ENCODE peak calls at places on chromosomes 12 and 14, in eight cellular contexts. P is foreskin fibroblast, L is cardiac muscle cell, C is lower leg skin, I is GM12865, F is fibroblast of lung, Y is A549, N is adipocyte. W is an unnamed sample.

GRCh38 chr12:42267408-42268190 is 29.6 kb upstream of the YAF2 start:
- DNase-seq in P (no peak), L (no peak), C (no peak), I (no peak), F (no peak), Y (no peak), N (no peak), W (no peak)

GRCh38 chr14:101004954-101005353 is 101.4 kb upstream of the RTL1 start:
- DNase-seq in P (peak), L (peak), C (peak), I (peak), F (peak), Y (no peak), N (peak), W (no peak)

GRCh38 chr14:68659021-68659931 is 133.6 kb downstream of the ZFP36L1 start:
- DNase-seq in P (peak), L (peak), C (peak), I (no peak), F (peak), Y (no peak), N (peak), W (no peak)

GRCh38 chr12:45605624-45606023 is 123.9 kb upstream of the ARID2 start:
- DNase-seq in P (no peak), L (no peak), C (no peak), I (no peak), F (no peak), Y (no peak), N (no peak), W (no peak)

GRCh38 chr12:116582610-116583009 is 23.4 kb downstream of the MAP1LC3B2 start:
- DNase-seq in P (no peak), L (peak), C (no peak), I (no peak), F (peak), Y (no peak), N (no peak), W (no peak)

GRCh38 chr14:68935761-68936209 is 43.3 kb downstream of the ACTN1 start:
- DNase-seq in P (no peak), L (peak), C (no peak), I (no peak), F (peak), Y (no peak), N (no peak), W (no peak)

GRCh38 chr12:121060149-121061001 is 21.3 kb upstream of the OASL start:
- DNase-seq in P (peak), L (peak), C (peak), I (peak), F (peak), Y (peak), N (peak), W (peak)

GRCh38 chr12:80632835-80633234 is 74.6 kb upstream of the MYF6 start:
- DNase-seq in P (no peak), L (no peak), C (no peak), I (peak), F (no peak), Y (peak), N (peak), W (no peak)

GRCh38 chr14:71588028-71588427 is 344.2 kb upstream of the RGS6 start:
- DNase-seq in P (peak), L (peak), C (no peak), I (no peak), F (peak), Y (no peak), N (peak), W (no peak)

GRCh38 chr12:83664650-83665049 is 977.9 kb downstream of the TMTC2 start:
- DNase-seq in P (no peak), L (no peak), C (no peak), I (no peak), F (no peak), Y (no peak), N (no peak), W (no peak)

GRCh38 chr12:120830052-120830940 is 73.9 kb downstream of the SPPL3 start:
- DNase-seq in P (no peak), L (peak), C (no peak), I (no peak), F (no peak), Y (peak), N (no peak), W (no peak)

GRCh38 chr12:90908465-90908864 is 46.5 kb downstream of the CCER1 start:
- DNase-seq in P (peak), L (peak), C (no peak), I (no peak), F (peak), Y (peak), N (peak), W (no peak)

GRCh38 chr12:77229640-77230442 is 164.5 kb upstream of the E2F7 start:
- DNase-seq in P (no peak), L (peak), C (no peak), I (no peak), F (peak), Y (no peak), N (peak), W (no peak)

GRCh38 chr12:5808956-5809355 is 136.1 kb downstream of the ANO2 start:
- DNase-seq in P (peak), L (no peak), C (no peak), I (no peak), F (peak), Y (no peak), N (peak), W (no peak)

GRCh38 chr12:64694130-64695078 is 64.8 kb downstream of the GNS start:
- DNase-seq in P (no peak), L (no peak), C (peak), I (no peak), F (no peak), Y (no peak), N (no peak), W (no peak)

GRCh38 chr14:94754391-94754942 is 15.4 kb downstream of the GSC start:
- DNase-seq in P (no peak), L (no peak), C (no peak), I (no peak), F (no peak), Y (no peak), N (no peak), W (no peak)

GRCh38 chr12:49903700-49904423 is at the start of gene FAIM2:
- DNase-seq in P (peak), L (peak), C (no peak), I (no peak), F (peak), Y (no peak), N (peak), W (peak)
- H3K4me3 ChIP-seq in P (peak), L (no peak), C (no peak), I (no peak), F (peak), Y (no peak), N (peak), W (peak)

DNA sequence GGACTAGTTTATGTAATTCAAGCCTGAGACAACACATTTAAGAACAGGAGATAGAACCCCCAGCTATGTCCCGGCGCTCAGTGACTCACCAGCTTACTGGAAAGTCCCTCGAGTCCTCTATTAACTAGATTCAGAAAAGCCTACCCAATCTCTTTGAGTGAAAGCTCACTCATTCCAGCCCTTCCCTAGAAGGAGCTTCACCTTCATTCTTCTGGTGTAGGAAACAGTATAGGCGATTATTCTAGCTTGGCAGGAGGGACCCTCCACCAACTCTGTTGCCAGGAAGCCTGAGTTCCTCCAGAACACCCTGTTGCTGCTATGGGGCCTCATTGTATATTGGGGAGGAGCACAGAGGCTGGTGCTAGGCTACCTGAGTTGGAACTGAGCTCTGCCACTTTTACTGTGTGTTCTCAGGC is 57.2 kb upstream of the AEBP2 start:
- DNase-seq in P (peak), L (peak), C (peak), I (peak), F (peak), Y (peak), N (peak), W (peak)
- H3K4me3 ChIP-seq in P (no peak), L (no peak), C (no peak), I (no peak), F (no peak), Y (no peak), N (peak), W (no peak)

GRCh38 chr12:105329926-105330282 is 587 bp upstream of the C12orf75 start:
- DNase-seq in P (no peak), L (no peak), C (no peak), I (no peak), F (no peak), Y (no peak), N (no peak), W (no peak)
- H3K4me3 ChIP-seq in P (peak), L (peak), C (peak), I (peak), F (peak), Y (peak), N (peak), W (peak)

GRCh38 chr14:104136472-104137296 is 1.7 kb upstream of the KIF26A start:
- DNase-seq in P (peak), L (no peak), C (peak), I (no peak), F (no peak), Y (peak), N (peak), W (no peak)

GRCh38 chr14:104135121-104135903 is 3.1 kb upstream of the KIF26A start:
- DNase-seq in P (peak), L (peak), C (peak), I (peak), F (peak), Y (peak), N (peak), W (peak)

GRCh38 chr14:104137297-104138097 is 890 bp upstream of the KIF26A start:
- DNase-seq in P (peak), L (peak), C (peak), I (peak), F (peak), Y (peak), N (peak), W (peak)

GRCh38 chr14:104134061-104134965 is 4.1 kb upstream of the KIF26A start:
- DNase-seq in P (no peak), L (no peak), C (peak), I (no peak), F (no peak), Y (no peak), N (no peak), W (peak)

GRCh38 chr14:104135904-104136471 is 2.4 kb upstream of the KIF26A start:
- DNase-seq in P (no peak), L (no peak), C (no peak), I (no peak), F (no peak), Y (no peak), N (peak), W (peak)
- H3K4me3 ChIP-seq in P (no peak), L (peak), C (no peak), I (no peak), F (no peak), Y (peak), N (no peak), W (no peak)

DNA sequence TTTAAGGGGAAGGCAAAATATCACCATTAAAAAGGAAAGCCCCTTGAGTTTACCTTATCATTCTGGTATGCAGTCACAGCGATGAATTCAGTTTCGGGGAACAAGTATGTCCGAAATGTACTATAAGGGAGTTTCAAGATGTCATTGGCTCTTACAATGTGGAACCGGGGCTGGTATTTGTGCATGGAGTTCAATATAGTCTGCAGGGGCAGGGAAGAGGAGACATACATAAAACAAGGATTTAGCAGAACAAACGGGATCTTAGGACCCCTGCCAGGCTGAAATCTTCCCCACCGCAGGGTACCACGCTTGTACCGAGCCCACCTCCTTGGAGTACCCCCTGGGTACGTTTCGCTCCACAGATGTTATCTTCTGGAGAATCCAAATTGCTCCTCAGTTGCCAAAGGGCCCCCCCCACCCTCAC is 4.5 kb downstream of the TBX3 start:
- DNase-seq in P (peak), L (no peak), C (no peak), I (no peak), F (no peak), Y (no peak), N (peak), W (no peak)
- H3K4me3 ChIP-seq in P (peak), L (peak), C (no peak), I (no peak), F (peak), Y (no peak), N (peak), W (peak)

GRCh38 chr12:131024026-131024425 is 70.3 kb downstream of the ADGRD1 start:
- DNase-seq in P (no peak), L (no peak), C (no peak), I (no peak), F (no peak), Y (no peak), N (no peak), W (no peak)

GRCh38 chr12:131024721-131025120 is 71.0 kb downstream of the ADGRD1 start:
- DNase-seq in P (no peak), L (no peak), C (no peak), I (no peak), F (no peak), Y (no peak), N (no peak), W (no peak)

GRCh38 chr12:131027876-131028586 is 74.3 kb downstream of the ADGRD1 start:
- DNase-seq in P (no peak), L (no peak), C (no peak), I (no peak), F (no peak), Y (peak), N (no peak), W (peak)

GRCh38 chr12:131025939-131026702 is 72.4 kb downstream of the ADGRD1 start:
- DNase-seq in P (no peak), L (no peak), C (no peak), I (no peak), F (no peak), Y (peak), N (no peak), W (peak)

GRCh38 chr12:131025234-131025633 is 71.5 kb downstream of the ADGRD1 start:
- DNase-seq in P (no peak), L (no peak), C (no peak), I (no peak), F (no peak), Y (no peak), N (no peak), W (no peak)
- H3K4me3 ChIP-seq in P (no peak), L (no peak), C (no peak), I (no peak), F (no peak), Y (no peak), N (no peak), W (no peak)

GRCh38 chr12:51862947-51863346 is 14.4 kb upstream of the FIGNL2 start:
- DNase-seq in P (no peak), L (no peak), C (no peak), I (no peak), F (no peak), Y (no peak), N (no peak), W (no peak)

GRCh38 chr12:51865470-51865745 is 16.9 kb upstream of the FIGNL2 start:
- DNase-seq in P (no peak), L (no peak), C (no peak), I (no peak), F (no peak), Y (no peak), N (no peak), W (no peak)

GRCh38 chr12:51863363-51863920 is 14.9 kb upstream of the FIGNL2 start:
- DNase-seq in P (no peak), L (peak), C (no peak), I (no peak), F (peak), Y (no peak), N (no peak), W (no peak)

GRCh38 chr12:51864701-51865469 is 16.4 kb upstream of the FIGNL2 start:
- DNase-seq in P (peak), L (peak), C (no peak), I (no peak), F (no peak), Y (no peak), N (no peak), W (no peak)

DNA sequence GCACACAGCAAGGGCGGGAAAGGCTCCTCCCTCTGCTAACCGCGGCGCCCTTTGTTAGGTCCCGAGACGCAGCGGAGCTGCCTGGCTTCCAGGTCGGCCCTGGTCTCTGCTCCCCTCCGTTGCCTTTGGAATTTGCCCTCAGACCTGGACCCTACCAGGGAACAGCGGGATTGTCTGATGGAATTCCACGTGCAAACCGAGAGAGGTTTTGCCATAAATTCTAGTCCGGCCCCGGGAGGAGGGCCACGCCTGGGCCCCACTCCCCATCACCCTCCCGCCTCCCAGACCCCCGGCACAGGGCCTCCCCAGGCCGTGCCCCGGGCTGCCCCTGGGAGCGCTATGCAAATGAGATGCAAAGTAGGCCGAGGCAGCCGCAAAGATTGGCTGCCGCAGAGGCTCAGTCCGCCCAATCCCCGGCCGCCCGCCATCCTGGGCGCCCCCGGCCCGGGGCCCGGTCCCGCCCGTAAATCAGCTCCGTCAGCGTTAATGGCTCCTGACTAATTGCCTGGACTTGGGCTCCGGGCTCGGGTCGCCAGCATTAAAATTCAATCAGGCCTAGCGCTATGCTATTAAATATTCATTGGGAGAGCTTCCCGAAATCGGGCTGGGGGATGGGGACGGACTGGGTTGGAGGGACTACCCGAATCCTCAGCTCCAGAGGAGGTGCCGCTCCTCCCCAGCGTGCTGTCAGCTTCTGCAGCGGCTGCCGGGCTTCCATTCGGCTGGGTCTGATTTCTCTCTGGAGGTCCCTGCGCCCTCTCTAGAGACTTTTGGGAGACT is 15.6 kb upstream of the FIGNL2 start:
- DNase-seq in P (peak), L (peak), C (no peak), I (no peak), F (peak), Y (no peak), N (peak), W (no peak)
- H3K4me3 ChIP-seq in P (peak), L (peak), C (no peak), I (no peak), F (no peak), Y (no peak), N (peak), W (peak)